ENCODE peak calls at places on chromosomes 16 and 17, in five cellular contexts. One of them, this sample, is unnamed.

GRCh38 chr16:67198238-67198734 is 645 bp upstream of the ELMO3 start:
- DNase-seq in cardiac muscle cell: peak; percentile 37
- DNase-seq in fibroblast of villous mesenchyme: no peak
- DNase-seq in cardiac fibroblast: peak; percentile 50
- DNase-seq in heart left ventricle: no peak
- DNase-seq in this sample: peak; percentile 76

GRCh38 chr16:89953671-89954406 is 5.3 kb downstream of the DEF8 start:
- DNase-seq in fibroblast of villous mesenchyme: no peak
- DNase-seq in heart left ventricle: no peak
- DNase-seq in cardiac fibroblast: no peak
- DNase-seq in cardiac muscle cell: no peak
- DNase-seq in this sample: no peak

GRCh38 chr17:79305376-79305775 is 230.8 kb downstream of the ENGASE start:
- DNase-seq in cardiac muscle cell: no peak
- DNase-seq in heart left ventricle: no peak
- DNase-seq in cardiac fibroblast: no peak
- DNase-seq in fibroblast of villous mesenchyme: no peak
- DNase-seq in this sample: no peak

GRCh38 chr17:66715745-66716156 is 119.2 kb upstream of the CACNG5 start:
- DNase-seq in fibroblast of villous mesenchyme: peak; percentile 62
- DNase-seq in cardiac muscle cell: peak; percentile 71
- DNase-seq in heart left ventricle: no peak
- DNase-seq in cardiac fibroblast: peak; percentile 76
- DNase-seq in this sample: peak; percentile 79

GRCh38 chr16:23254338-23254737 is 47.8 kb upstream of the SCNN1B start:
- DNase-seq in fibroblast of villous mesenchyme: no peak
- DNase-seq in cardiac muscle cell: no peak
- DNase-seq in heart left ventricle: no peak
- DNase-seq in cardiac fibroblast: no peak
- DNase-seq in this sample: no peak

GRCh38 chr17:15648384-15648783 is 28.9 kb upstream of the FBXW10B start:
- DNase-seq in cardiac fibroblast: no peak
- DNase-seq in heart left ventricle: no peak
- DNase-seq in cardiac muscle cell: no peak
- DNase-seq in fibroblast of villous mesenchyme: no peak
- DNase-seq in this sample: no peak

GRCh38 chr16:17397499-17397891 is 73.3 kb downstream of the XYLT1 start:
- DNase-seq in cardiac fibroblast: peak; percentile 50
- DNase-seq in fibroblast of villous mesenchyme: peak; percentile 87
- DNase-seq in heart left ventricle: no peak
- DNase-seq in cardiac muscle cell: peak; percentile 66
- DNase-seq in this sample: no peak

GRCh38 chr16:84836234-84836647 is 16.5 kb downstream of the CRISPLD2 start:
- DNase-seq in heart left ventricle: peak; percentile 88
- DNase-seq in fibroblast of villous mesenchyme: peak; percentile 100
- DNase-seq in cardiac fibroblast: peak; percentile 100
- DNase-seq in cardiac muscle cell: peak; percentile 100
- DNase-seq in this sample: peak; percentile 15

GRCh38 chr17:78890111-78890897 is 12.7 kb downstream of the CEP295NL start:
- DNase-seq in fibroblast of villous mesenchyme: peak; percentile 96
- DNase-seq in heart left ventricle: peak; percentile 74
- DNase-seq in cardiac muscle cell: no peak
- DNase-seq in cardiac fibroblast: no peak
- DNase-seq in this sample: peak; percentile 37

GRCh38 chr16:81587626-81588160 is 143.1 kb downstream of the CMIP start:
- DNase-seq in cardiac muscle cell: no peak
- DNase-seq in cardiac fibroblast: no peak
- DNase-seq in fibroblast of villous mesenchyme: no peak
- DNase-seq in heart left ventricle: peak; percentile 13
- DNase-seq in this sample: no peak

GRCh38 chr17:30248786-30249185 is 13.3 kb upstream of the SLC6A4 start:
- DNase-seq in heart left ventricle: no peak
- DNase-seq in cardiac muscle cell: peak; percentile 64
- DNase-seq in fibroblast of villous mesenchyme: no peak
- DNase-seq in cardiac fibroblast: peak; percentile 68
- DNase-seq in this sample: no peak

GRCh38 chr17:56661906-56662305 is 68.4 kb downstream of the NOG start:
- DNase-seq in cardiac fibroblast: no peak
- DNase-seq in heart left ventricle: no peak
- DNase-seq in cardiac muscle cell: no peak
- DNase-seq in fibroblast of villous mesenchyme: no peak
- DNase-seq in this sample: no peak

GRCh38 chr16:21638573-21638975 is 13.8 kb downstream of the IGSF6 start:
- DNase-seq in fibroblast of villous mesenchyme: peak; percentile 36
- DNase-seq in cardiac muscle cell: peak; percentile 42
- DNase-seq in cardiac fibroblast: peak; percentile 30
- DNase-seq in heart left ventricle: no peak
- DNase-seq in this sample: no peak

GRCh38 chr16:1312903-1313302 is 3.5 kb downstream of the UBE2I start:
- DNase-seq in cardiac muscle cell: no peak
- DNase-seq in heart left ventricle: no peak
- DNase-seq in cardiac fibroblast: no peak
- DNase-seq in fibroblast of villous mesenchyme: no peak
- DNase-seq in this sample: no peak
- TF ChIP-seq CTCF in cardiac muscle cell: no peak
- TF ChIP-seq CTCF in heart left ventricle: no peak
- TF ChIP-seq CTCF in cardiac fibroblast: no peak
- TF ChIP-seq CTCF in fibroblast of villous mesenchyme: no peak
- TF ChIP-seq CTCF in this sample: no peak

GRCh38 chr17:1484060-1484535 is 8.4 kb downstream of the MYO1C start:
- DNase-seq in cardiac fibroblast: no peak
- DNase-seq in heart left ventricle: no peak
- DNase-seq in fibroblast of villous mesenchyme: no peak
- DNase-seq in cardiac muscle cell: no peak
- DNase-seq in this sample: no peak
- H3K4me3 ChIP-seq in cardiac fibroblast: peak overlapping the region; percentile 70
- H3K4me3 ChIP-seq in heart left ventricle: no peak overlapping the region
- H3K4me3 ChIP-seq in fibroblast of villous mesenchyme: no peak overlapping the region
- H3K4me3 ChIP-seq in cardiac muscle cell: no peak overlapping the region
- H3K4me3 ChIP-seq in this sample: no peak overlapping the region

DNA sequence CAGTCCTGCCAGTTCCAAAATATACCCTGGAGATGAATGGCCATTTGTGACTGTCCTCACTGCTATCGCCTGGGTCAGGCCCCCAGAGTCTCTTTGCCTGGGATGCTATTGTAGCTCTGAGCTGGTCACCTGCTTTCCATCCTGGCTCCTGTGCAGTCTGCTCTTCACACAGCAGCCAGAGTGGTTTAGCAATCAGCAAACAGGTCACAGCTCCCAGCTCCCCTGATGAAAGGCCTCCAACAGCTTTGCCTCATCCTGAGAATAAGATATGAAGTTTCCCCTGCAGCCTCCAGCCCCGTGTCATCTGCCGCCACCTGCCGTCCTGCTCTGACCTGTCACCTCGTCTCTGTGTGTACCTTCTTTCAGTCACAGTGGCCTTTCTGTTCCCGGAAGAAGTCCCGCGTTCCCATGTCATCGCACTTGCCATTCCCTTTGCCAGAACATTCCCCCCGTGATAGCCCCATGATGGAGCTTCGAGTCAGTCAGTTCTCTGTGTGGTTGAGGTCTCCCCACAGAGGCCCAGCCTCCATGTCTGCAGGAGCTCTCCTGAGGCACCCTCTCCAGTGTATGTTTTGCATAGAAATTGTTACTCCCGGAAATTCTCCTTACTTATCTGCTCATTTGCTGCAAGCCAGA is 281.5 kb downstream of the SNX29 start:
- DNase-seq in cardiac fibroblast: no peak
- DNase-seq in cardiac muscle cell: no peak
- DNase-seq in fibroblast of villous mesenchyme: no peak
- DNase-seq in heart left ventricle: peak; percentile 34
- DNase-seq in this sample: no peak
- TF ChIP-seq CTCF in cardiac fibroblast: peak; percentile 4
- TF ChIP-seq CTCF in cardiac muscle cell: no peak
- TF ChIP-seq CTCF in fibroblast of villous mesenchyme: no peak
- TF ChIP-seq CTCF in heart left ventricle: peak; percentile 6
- TF ChIP-seq CTCF in this sample: no peak

DNA sequence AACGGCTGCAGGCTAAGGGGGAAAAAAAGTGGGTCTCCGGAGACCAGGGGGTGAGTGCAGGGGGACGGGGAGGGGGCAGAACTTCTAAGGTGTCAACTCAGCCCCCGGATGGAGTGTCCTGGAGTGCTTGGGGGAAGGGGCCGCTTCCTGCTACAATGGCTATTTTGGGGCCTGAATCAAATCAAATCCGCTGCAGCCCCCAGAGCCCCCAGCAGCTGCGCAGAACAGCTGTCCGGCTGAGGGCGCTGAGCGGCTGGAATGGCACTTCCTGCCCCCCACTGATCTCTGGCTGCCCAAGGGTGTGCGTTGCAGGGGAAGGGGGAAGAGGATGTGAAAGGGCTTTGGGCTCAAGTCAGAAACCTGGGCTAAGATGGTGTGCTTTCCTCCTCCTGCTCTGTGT is 24.2 kb upstream of the PHB1 start:
- DNase-seq in cardiac muscle cell: peak; percentile 13
- DNase-seq in fibroblast of villous mesenchyme: no peak
- DNase-seq in heart left ventricle: no peak
- DNase-seq in cardiac fibroblast: no peak
- DNase-seq in this sample: no peak
- H3K4me3 ChIP-seq in cardiac muscle cell: no peak overlapping the region
- H3K4me3 ChIP-seq in fibroblast of villous mesenchyme: no peak overlapping the region
- H3K4me3 ChIP-seq in heart left ventricle: no peak overlapping the region
- H3K4me3 ChIP-seq in cardiac fibroblast: no peak overlapping the region
- H3K4me3 ChIP-seq in this sample: no peak overlapping the region

GRCh38 chr17:28379814-28380571 is 8.5 kb downstream of the SARM1 start:
- DNase-seq in cardiac fibroblast: peak; percentile 63
- DNase-seq in cardiac muscle cell: peak; percentile 88
- DNase-seq in fibroblast of villous mesenchyme: peak; percentile 85
- DNase-seq in heart left ventricle: no peak
- DNase-seq in this sample: no peak

GRCh38 chr17:28385037-28385797 is 13.7 kb downstream of the SARM1 start:
- DNase-seq in cardiac fibroblast: no peak
- DNase-seq in fibroblast of villous mesenchyme: no peak
- DNase-seq in heart left ventricle: no peak
- DNase-seq in cardiac muscle cell: no peak
- DNase-seq in this sample: no peak

GRCh38 chr17:28380572-28380907 is 9.0 kb downstream of the SARM1 start:
- DNase-seq in cardiac muscle cell: no peak
- DNase-seq in heart left ventricle: no peak
- DNase-seq in cardiac fibroblast: no peak
- DNase-seq in fibroblast of villous mesenchyme: no peak
- DNase-seq in this sample: no peak

GRCh38 chr17:28384281-28385036 is 13.0 kb downstream of the SARM1 start:
- DNase-seq in cardiac muscle cell: no peak
- DNase-seq in cardiac fibroblast: no peak
- DNase-seq in fibroblast of villous mesenchyme: no peak
- DNase-seq in heart left ventricle: peak; percentile 63
- DNase-seq in this sample: no peak

DNA sequence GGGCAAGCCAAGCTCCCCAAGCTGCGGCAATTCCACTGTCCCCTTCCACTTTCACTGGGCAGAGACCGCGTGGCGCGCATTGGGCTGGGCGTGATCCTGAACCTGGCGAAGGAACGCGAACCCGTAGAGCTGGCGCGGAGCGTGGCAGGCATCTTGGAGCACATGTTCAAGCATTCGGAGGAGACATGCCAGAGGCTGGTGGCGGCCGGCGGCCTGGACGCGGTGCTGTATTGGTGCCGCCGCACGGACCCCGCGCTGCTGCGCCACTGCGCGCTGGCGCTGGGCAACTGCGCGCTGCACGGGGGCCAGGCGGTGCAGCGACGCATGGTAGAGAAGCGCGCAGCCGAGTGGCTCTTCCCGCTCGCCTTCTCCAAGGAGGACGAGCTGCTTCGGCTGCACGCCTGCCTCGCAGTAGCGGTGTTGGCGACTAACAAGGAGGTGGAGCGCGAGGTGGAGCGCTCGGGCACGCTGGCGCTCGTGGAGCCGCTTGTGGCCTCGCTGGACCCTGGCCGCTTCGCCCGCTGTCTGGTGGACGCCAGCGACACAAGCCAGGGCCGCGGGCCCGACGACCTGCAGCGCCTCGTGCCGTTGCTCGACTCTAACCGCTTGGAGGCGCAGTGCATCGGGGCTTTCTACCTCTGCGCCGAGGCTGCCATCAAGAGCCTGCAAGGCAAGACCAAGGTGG is 9.8 kb downstream of the SARM1 start:
- DNase-seq in fibroblast of villous mesenchyme: no peak
- DNase-seq in cardiac muscle cell: peak; percentile 34
- DNase-seq in cardiac fibroblast: no peak
- DNase-seq in heart left ventricle: no peak
- DNase-seq in this sample: no peak
- TF ChIP-seq CTCF in fibroblast of villous mesenchyme: no peak
- TF ChIP-seq CTCF in cardiac muscle cell: peak; percentile 46
- TF ChIP-seq CTCF in cardiac fibroblast: no peak
- TF ChIP-seq CTCF in heart left ventricle: peak; percentile 7
- TF ChIP-seq CTCF in this sample: no peak

DNA sequence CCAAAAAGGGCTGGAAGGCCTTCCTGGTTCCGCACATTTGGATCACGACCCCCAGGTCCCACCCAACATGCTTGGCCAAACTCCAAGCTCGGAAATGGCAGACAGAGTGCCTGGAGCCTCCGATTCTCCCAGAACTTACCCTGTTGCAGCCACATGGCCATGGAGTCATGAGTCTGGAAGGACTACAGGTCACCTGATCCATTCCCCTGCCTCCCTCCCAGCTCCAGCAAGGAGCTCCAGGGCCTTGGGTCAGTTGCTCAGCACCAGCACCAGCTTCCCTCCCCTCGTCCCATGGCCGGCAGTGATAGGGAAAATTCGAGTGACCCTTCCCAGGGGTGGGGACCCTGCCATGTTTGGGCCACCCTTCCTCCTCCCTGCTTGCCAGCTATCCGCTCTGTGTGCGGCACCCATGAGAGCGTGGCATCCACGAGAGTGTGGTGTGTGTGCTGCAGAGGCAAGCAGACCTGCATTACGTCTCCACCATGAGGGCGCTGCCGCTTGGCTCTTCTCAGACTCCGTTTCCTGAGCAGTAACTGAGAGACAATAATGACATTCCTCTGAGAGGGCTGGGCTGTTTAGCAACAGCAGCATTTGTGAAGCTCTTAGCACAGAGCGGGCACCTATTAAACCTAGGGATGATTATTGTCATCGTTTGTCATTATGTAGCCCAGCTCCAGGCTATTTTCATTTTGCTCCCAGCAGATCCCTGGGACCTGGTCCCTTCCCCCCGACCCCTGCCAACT is 21.3 kb upstream of the RPL38 start:
- DNase-seq in fibroblast of villous mesenchyme: no peak
- DNase-seq in cardiac fibroblast: no peak
- DNase-seq in cardiac muscle cell: no peak
- DNase-seq in heart left ventricle: no peak
- DNase-seq in this sample: no peak
- H3K4me3 ChIP-seq in fibroblast of villous mesenchyme: no peak overlapping the region
- H3K4me3 ChIP-seq in cardiac fibroblast: no peak overlapping the region
- H3K4me3 ChIP-seq in cardiac muscle cell: no peak overlapping the region
- H3K4me3 ChIP-seq in heart left ventricle: no peak overlapping the region
- H3K4me3 ChIP-seq in this sample: no peak overlapping the region

GRCh38 chr16:10729649-10730048 is 14.0 kb upstream of the NUBP1 start:
- DNase-seq in heart left ventricle: no peak
- DNase-seq in cardiac muscle cell: peak; percentile 43
- DNase-seq in cardiac fibroblast: peak; percentile 21
- DNase-seq in fibroblast of villous mesenchyme: peak; percentile 17
- DNase-seq in this sample: peak; percentile 65
- TF ChIP-seq CTCF in heart left ventricle: no peak
- TF ChIP-seq CTCF in cardiac muscle cell: peak; percentile 3
- TF ChIP-seq CTCF in cardiac fibroblast: no peak
- TF ChIP-seq CTCF in fibroblast of villous mesenchyme: no peak
- TF ChIP-seq CTCF in this sample: peak; percentile 21

GRCh38 chr16:12458051-12458450 is 345.6 kb downstream of the CPPED1 start:
- DNase-seq in heart left ventricle: no peak
- DNase-seq in cardiac fibroblast: no peak
- DNase-seq in cardiac muscle cell: no peak
- DNase-seq in fibroblast of villous mesenchyme: no peak
- DNase-seq in this sample: no peak
- H3K4me3 ChIP-seq in heart left ventricle: no peak overlapping the region
- H3K4me3 ChIP-seq in cardiac fibroblast: no peak overlapping the region
- H3K4me3 ChIP-seq in cardiac muscle cell: no peak overlapping the region
- H3K4me3 ChIP-seq in fibroblast of villous mesenchyme: no peak overlapping the region
- H3K4me3 ChIP-seq in this sample: no peak overlapping the region

GRCh38 chr16:9843424-9844013 is 338.7 kb downstream of the GRIN2A start:
- DNase-seq in heart left ventricle: no peak
- DNase-seq in cardiac fibroblast: no peak
- DNase-seq in cardiac muscle cell: no peak
- DNase-seq in fibroblast of villous mesenchyme: no peak
- DNase-seq in this sample: no peak
- TF ChIP-seq CTCF in heart left ventricle: no peak
- TF ChIP-seq CTCF in cardiac fibroblast: no peak
- TF ChIP-seq CTCF in cardiac muscle cell: no peak
- TF ChIP-seq CTCF in fibroblast of villous mesenchyme: no peak
- TF ChIP-seq CTCF in this sample: no peak

This sample was measured in A673.